ENCODE peak calls at places on chromosomes 11 and 22, in four cellular contexts. Q, M, D and H are unnamed samples.

GRCh38 chr11:67356867-67357561 is 3.7 kb upstream of the POLD4 start:
- DNase-seq in Q (peak), M (no peak), D (peak), H (peak)

GRCh38 chr11:57504511-57504910 is 11.0 kb downstream of the SLC43A1 start:
- DNase-seq in Q (no peak), M (no peak), D (no peak), H (no peak)

GRCh38 chr11:68714047-68714856 is 29.9 kb downstream of the GAL start:
- DNase-seq in Q (no peak), M (no peak), D (no peak), H (no peak)

GRCh38 chr11:118658372-118659313 is 20.8 kb downstream of the TREH start:
- DNase-seq in Q (no peak), M (no peak), D (no peak), H (peak)

GRCh38 chr11:37984991-37985390 is 1387.0 kb upstream of the RAG2 start:
- DNase-seq in Q (no peak), M (no peak), D (no peak), H (no peak)

GRCh38 chr11:123183391-123184099 is 11.5 kb downstream of the CLMP start:
- DNase-seq in Q (no peak), M (no peak), D (no peak), H (peak)

GRCh38 chr11:129386795-129387390 is 11.2 kb downstream of the BARX2 start:
- DNase-seq in Q (no peak), M (no peak), D (no peak), H (no peak)

GRCh38 chr22:36873614-36874308 is 13.0 kb downstream of the NCF4 start:
- DNase-seq in Q (peak), M (peak), D (peak), H (peak)

GRCh38 chr22:23269441-23270211 is 89.3 kb downstream of the BCR start:
- DNase-seq in Q (no peak), M (no peak), D (no peak), H (no peak)

GRCh38 chr22:30872282-30873041 is 96.1 kb downstream of the MORC2 start:
- DNase-seq in Q (no peak), M (no peak), D (no peak), H (no peak)

GRCh38 chr11:14413307-14414072 is 54.5 kb upstream of the RRAS2 start:
- DNase-seq in Q (peak), M (peak), D (peak), H (no peak)

GRCh38 chr22:17489101-17489500 is 74.2 kb upstream of the SLC25A18 start:
- DNase-seq in Q (no peak), M (no peak), D (no peak), H (no peak)

GRCh38 chr11:101296896-101297295 is 167.3 kb upstream of the PGR start:
- DNase-seq in Q (no peak), M (no peak), D (no peak), H (no peak)

GRCh38 chr11:73667906-73668305 is 21.5 kb downstream of the PLEKHB1 start:
- DNase-seq in Q (no peak), M (no peak), D (peak), H (no peak)

GRCh38 chr11:117546431-117547160 is 218.9 kb downstream of the CEP164 start:
- DNase-seq in Q (no peak), M (no peak), D (no peak), H (no peak)

GRCh38 chr11:122664188-122664587 is 8.7 kb downstream of the UBASH3B start:
- DNase-seq in Q (no peak), M (no peak), D (peak), H (no peak)

GRCh38 chr11:64100345-64100744 is 64.6 kb downstream of the FLRT1 start:
- DNase-seq in Q (no peak), M (no peak), D (no peak), H (no peak)

GRCh38 chr11:118572914-118573550 is 823 bp downstream of the ARCN1 start:
- DNase-seq in Q (no peak), M (no peak), D (peak), H (peak)

GRCh38 chr11:101127699-101128570 is 1.7 kb downstream of the PGR start:
- DNase-seq in Q (peak), M (peak), D (no peak), H (no peak)

GRCh38 chr22:36951746-36952145 is 38.3 kb downstream of the CSF2RB start:
- DNase-seq in Q (no peak), M (no peak), D (no peak), H (no peak)

GRCh38 chr11:111729441-111729840 is 36.7 kb downstream of the PPP2R1B start:
- DNase-seq in Q (no peak), M (no peak), D (peak), H (no peak)

DNA sequence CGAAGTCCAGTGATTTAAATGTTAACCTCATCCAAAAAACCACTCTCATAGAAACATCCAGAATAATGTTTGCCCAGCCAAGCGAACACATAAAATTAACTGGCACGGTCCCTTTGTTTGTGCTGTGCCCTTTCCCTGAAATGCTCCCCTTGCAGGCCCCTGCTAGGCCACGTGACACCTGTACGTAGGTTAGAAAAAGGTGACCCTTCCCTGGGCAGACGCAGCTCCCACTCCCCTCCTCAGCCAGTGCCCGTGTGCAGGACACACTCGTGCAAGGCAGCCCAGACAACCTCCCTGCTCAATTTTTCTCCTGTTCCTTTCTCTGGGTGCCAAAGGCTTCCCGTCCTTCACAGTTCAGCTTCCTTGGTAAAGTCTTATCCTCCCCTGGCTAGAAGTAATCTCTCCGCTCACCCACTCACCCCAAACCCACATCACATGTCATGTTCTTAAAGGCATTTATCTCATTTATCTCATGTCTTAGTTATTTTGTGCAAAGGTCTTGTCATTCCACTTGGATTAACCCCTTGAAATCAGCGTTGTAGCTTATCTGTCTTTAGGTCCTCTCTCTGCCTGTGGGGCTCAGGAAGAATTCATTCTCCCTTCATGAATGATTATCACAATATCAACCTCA is 20.7 kb downstream of the FAM83F start:
- DNase-seq in Q (no peak), M (no peak), D (no peak), H (no peak)
- H3K27ac ChIP-seq in Q (no peak), M (peak), D (no peak), H (peak)

GRCh38 chr22:21939392-21940319 is 13.0 kb downstream of the PPM1F start:
- DNase-seq in Q (peak), M (no peak), D (no peak), H (no peak)
- H3K27ac ChIP-seq in Q (peak), M (peak), D (no peak), H (peak)

DNA sequence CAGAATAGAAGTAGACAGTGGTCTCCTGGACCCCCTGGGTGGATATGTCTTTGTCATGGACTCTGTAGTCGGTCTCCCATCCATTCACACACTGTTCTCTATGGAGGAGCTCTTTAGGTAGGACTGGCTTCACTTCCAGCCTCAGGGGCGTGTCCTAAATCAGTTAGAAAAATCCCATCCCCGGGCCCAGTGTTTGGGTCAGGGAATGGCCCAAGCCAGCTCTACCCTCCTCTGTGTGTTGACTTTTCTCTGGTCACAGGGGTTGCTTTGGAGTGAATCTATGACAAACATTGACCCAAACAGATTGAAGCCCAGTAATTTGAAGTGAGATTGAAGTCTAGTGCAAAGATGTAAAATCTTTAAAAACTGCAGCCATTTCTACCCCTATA is 34.0 kb downstream of the WEE1 start:
- DNase-seq in Q (no peak), M (no peak), D (no peak), H (no peak)
- H3K27ac ChIP-seq in Q (no peak), M (no peak), D (no peak), H (no peak)

GRCh38 chr11:44574620-44575287 is 9.3 kb downstream of the CD82 start:
- DNase-seq in Q (no peak), M (peak), D (peak), H (peak)
- H3K27ac ChIP-seq in Q (no peak), M (peak), D (peak), H (no peak)

GRCh38 chr22:46618104-46618647 is 2.0 kb upstream of the GRAMD4 start:
- DNase-seq in Q (no peak), M (no peak), D (no peak), H (no peak)
- H3K27ac ChIP-seq in Q (peak), M (peak), D (no peak), H (no peak)